ENCODE peak calls at places on chromosomes 11 and 22, in five cellular contexts. F, I, O, H and M are unnamed samples.
A peak's percentile ranks its signal among the peaks of the same experiment; 100 is the strongest.

GRCh38 chr11:109145287-109145686 is 276.7 kb upstream of the C11orf87 start:
- DNase-seq in I (no peak), O (no peak), H (no peak), F (no peak), M (no peak)

GRCh38 chr22:32528316-32528715 is 53.7 kb downstream of the FBXO7 start:
- DNase-seq in O (no peak), I (no peak), H (no peak), F (no peak), M (no peak)

GRCh38 chr11:1568451-1568911 is 3.6 kb downstream of the DUSP8 start:
- DNase-seq in H (no peak), I (no peak), F (no peak), O (no peak), M (no peak)

GRCh38 chr11:73314121-73314948 is 6.3 kb downstream of the ARHGEF17 start:
- DNase-seq in F (no peak), O (no peak), I (no peak), H (peak; percentile 57), M (peak; percentile 31)

GRCh38 chr22:36641902-36642640 is 61.5 kb downstream of the CACNG2 start:
- DNase-seq in I (no peak), H (peak; percentile 65), O (no peak), F (no peak), M (no peak)

GRCh38 chr11:85751738-85752137 is 59.2 kb downstream of the SYTL2 start:
- DNase-seq in H (no peak), I (no peak), O (no peak), F (no peak), M (no peak)

GRCh38 chr11:126669416-126669815 is 313.9 kb downstream of the ST3GAL4 start:
- DNase-seq in F (no peak), O (no peak), H (no peak), I (no peak), M (no peak)

GRCh38 chr11:84720706-84721402 is 906.3 kb downstream of the DLG2 start:
- DNase-seq in O (no peak), I (no peak), H (no peak), F (no peak), M (no peak)

GRCh38 chr11:618856-619624 is 3.3 kb upstream of the IRF7 start:
- DNase-seq in F (no peak), H (no peak), O (no peak), I (no peak), M (no peak)

GRCh38 chr11:134346976-134347350 is 15.2 kb downstream of the GLB1L2 start:
- DNase-seq in O (no peak), F (no peak), H (no peak), I (no peak), M (no peak)

GRCh38 chr22:26291940-26292666 is 122.8 kb downstream of the SEZ6L start:
- DNase-seq in F (no peak), I (no peak), H (no peak), O (no peak), M (no peak)

GRCh38 chr11:111733655-111734088 is 32.5 kb downstream of the PPP2R1B start:
- DNase-seq in O (no peak), I (no peak), H (no peak), F (no peak), M (no peak)

GRCh38 chr22:41382098-41382578 is 396 bp downstream of the TEF start:
- DNase-seq in O (peak; percentile 53), H (peak; percentile 10), F (no peak), I (peak; percentile 41), M (no peak)